ENCODE peak calls at places on chromosomes 2 and 18, in eight cellular contexts. C is psoas muscle, J is K562, B is mucosa of descending colon, A is GM12864, P is cardiac muscle cell, V is mesothelial cell of epicardium, S is uterus. R is an unnamed sample.

GRCh38 chr2:100416939-100417744 is at the start of gene CHST10:
- DNase-seq in C (peak; percentile 65), J (peak; percentile 91), B (peak; percentile 14), A (no peak), P (peak; percentile 67), V (peak; percentile 58), S (peak; percentile 61), R (peak; percentile 89)

GRCh38 chr2:189487283-189488280 is 46.3 kb downstream of the WDR75 start:
- DNase-seq in C (no peak), J (no peak), B (no peak), A (no peak), P (no peak), V (no peak), S (peak; percentile 35), R (no peak)

GRCh38 chr2:74583504-74583903 is 29.0 kb downstream of the DOK1 start:
- DNase-seq in C (no peak), J (no peak), B (no peak), A (no peak), P (peak; percentile 73), V (no peak), S (no peak), R (no peak)

GRCh38 chr2:175111200-175111657 is 56.8 kb downstream of the ATF2 start:
- DNase-seq in C (no peak), J (peak; percentile 52), B (no peak), A (peak; percentile 35), P (peak; percentile 68), V (no peak), S (no peak), R (peak; percentile 40)

GRCh38 chr2:173667014-173667413 is 298.2 kb downstream of the SP3 start:
- DNase-seq in C (no peak), J (no peak), B (peak; percentile 9), A (no peak), P (no peak), V (no peak), S (no peak), R (no peak)

GRCh38 chr2:191688934-191689695 is 11.2 kb downstream of the NABP1 start:
- DNase-seq in C (no peak), J (no peak), B (no peak), A (no peak), P (peak; percentile 62), V (no peak), S (no peak), R (no peak)

GRCh38 chr2:100242891-100243670 is 79.2 kb downstream of the LONRF2 start:
- DNase-seq in C (peak; percentile 59), J (peak; percentile 54), B (peak; percentile 77), A (no peak), P (peak; percentile 67), V (peak; percentile 48), S (peak; percentile 60), R (peak; percentile 78)

GRCh38 chr18:72830109-72830508 is 37.7 kb downstream of the NETO1 start:
- DNase-seq in C (no peak), J (no peak), B (no peak), A (no peak), P (no peak), V (no peak), S (no peak), R (peak; percentile 17)

GRCh38 chr2:37232131-37232933 is 874 bp downstream of the NDUFAF7 start:
- DNase-seq in C (peak; percentile 20), J (peak; percentile 18), B (no peak), A (no peak), P (peak; percentile 15), V (no peak), S (no peak), R (no peak)

GRCh38 chr2:10647451-10647850 is 42.3 kb downstream of the NOL10 start:
- DNase-seq in C (no peak), J (no peak), B (no peak), A (no peak), P (no peak), V (no peak), S (no peak), R (no peak)
- TF ChIP-seq CTCF in C (no peak), J (no peak), B (no peak), A (no peak), P (no peak), V (no peak), S (no peak), R (no peak)

GRCh38 chr2:52036036-52036435 is 1004.1 kb upstream of the NRXN1 start:
- DNase-seq in C (no peak), J (no peak), B (no peak), A (no peak), P (no peak), V (no peak), S (no peak), R (no peak)

GRCh38 chr2:52036853-52037252 is 1004.9 kb upstream of the NRXN1 start:
- DNase-seq in C (no peak), J (no peak), B (no peak), A (no peak), P (no peak), V (no peak), S (no peak), R (no peak)

GRCh38 chr2:52034706-52035105 is 1002.8 kb upstream of the NRXN1 start:
- DNase-seq in C (no peak), J (no peak), B (no peak), A (no peak), P (peak; percentile 12), V (no peak), S (no peak), R (no peak)
- TF ChIP-seq CTCF in C (no peak), J (no peak), B (no peak), A (no peak), P (peak; percentile 18), V (no peak), S (no peak), R (no peak)

GRCh38 chr18:9739516-9739915 is 31.4 kb downstream of the RAB31 start:
- DNase-seq in C (no peak), J (no peak), B (no peak), A (no peak), P (no peak), V (no peak), S (no peak), R (no peak)
- TF ChIP-seq CTCF in C (no peak), J (no peak), B (no peak), A (no peak), P (no peak), V (no peak), S (no peak), R (no peak)

DNA sequence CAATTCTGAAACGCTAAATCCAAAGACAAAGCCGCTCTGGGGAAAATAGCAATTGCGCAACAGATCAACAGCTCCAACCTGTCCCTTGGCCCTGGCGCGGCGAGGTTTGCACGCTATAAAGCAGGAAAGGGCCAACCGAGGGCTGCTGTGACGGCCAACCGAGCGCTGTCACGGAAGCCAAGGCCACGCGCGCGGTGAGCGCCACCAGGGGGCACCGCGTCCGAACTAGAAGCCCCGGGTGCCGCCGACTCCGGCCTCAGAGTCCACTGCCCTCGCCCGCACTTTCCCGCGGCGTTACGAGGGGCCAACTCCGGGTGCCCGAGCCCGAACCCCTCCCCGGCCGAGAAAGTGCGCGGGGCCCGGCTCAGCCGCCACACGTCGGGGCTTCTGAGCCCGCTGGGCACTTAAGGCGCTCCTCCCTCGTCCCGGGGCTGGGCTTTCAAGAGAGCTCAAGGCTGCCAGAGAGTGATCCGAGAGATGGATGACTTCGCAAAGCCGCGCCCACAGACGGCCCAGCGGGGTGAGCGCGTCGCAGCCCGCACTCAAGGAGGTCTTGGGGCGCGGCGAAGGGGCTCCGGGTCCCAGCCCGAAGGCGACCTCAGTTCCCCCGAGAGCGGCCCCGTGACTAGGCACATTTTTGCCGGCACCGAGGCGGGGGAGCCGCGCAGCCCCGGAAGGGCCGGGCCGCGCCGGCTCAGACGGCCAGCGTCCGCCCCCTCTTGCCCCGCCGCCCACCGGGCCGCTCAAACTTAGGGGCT is 897 bp downstream of the NFE2L2 start:
- DNase-seq in C (peak; percentile 100), J (peak; percentile 76), B (peak; percentile 100), A (peak; percentile 79), P (peak; percentile 99), V (peak; percentile 91), S (peak; percentile 99), R (peak; percentile 84)
- TF ChIP-seq CTCF in C (peak; percentile 88), J (peak; percentile 86), B (peak; percentile 80), A (peak; percentile 90), P (peak; percentile 88), V (peak; percentile 73), S (peak; percentile 85), R (peak; percentile 85)

GRCh38 chr18:56575819-56576663 is 62.4 kb downstream of the TXNL1 start:
- DNase-seq in C (no peak), J (peak; percentile 37), B (peak; percentile 49), A (peak; percentile 2), P (peak; percentile 77), V (no peak), S (no peak), R (peak; percentile 63)
- TF ChIP-seq CTCF in C (peak; percentile 72), J (peak; percentile 57), B (no peak), A (peak; percentile 36), P (peak; percentile 56), V (peak; percentile 59), S (peak; percentile 74), R (peak; percentile 33)